ENCODE peak calls at places on chromosomes 13 and 19, in four cellular contexts. One of them, this sample, is unnamed.

GRCh38 chr13:23365652-23366051 is 67.8 kb downstream of the SACS start:
- DNase-seq in AG08396: no peak
- DNase-seq in activated CD4-positive, CD25-positive, alpha-beta regulatory T cell: no peak
- DNase-seq in endothelial cell: no peak
- DNase-seq in this sample: no peak

GRCh38 chr13:39684531-39685137 is 29.2 kb downstream of the COG6 start:
- DNase-seq in AG08396: no peak
- DNase-seq in activated CD4-positive, CD25-positive, alpha-beta regulatory T cell: no peak
- DNase-seq in endothelial cell: no peak
- DNase-seq in this sample: no peak

GRCh38 chr13:45215392-45216077 is 14.7 kb upstream of the KCTD4 start:
- DNase-seq in AG08396: no peak
- DNase-seq in activated CD4-positive, CD25-positive, alpha-beta regulatory T cell: no peak
- DNase-seq in endothelial cell: no peak
- DNase-seq in this sample: no peak

GRCh38 chr13:110445183-110445582 is 116.3 kb downstream of the RAB20 start:
- DNase-seq in AG08396: no peak
- DNase-seq in activated CD4-positive, CD25-positive, alpha-beta regulatory T cell: no peak
- DNase-seq in endothelial cell: no peak
- DNase-seq in this sample: no peak

GRCh38 chr13:33018886-33019285 is 2.7 kb downstream of the KL start:
- DNase-seq in AG08396: no peak
- DNase-seq in activated CD4-positive, CD25-positive, alpha-beta regulatory T cell: no peak
- DNase-seq in endothelial cell: no peak
- DNase-seq in this sample: no peak

GRCh38 chr19:54399189-54399588 is 16.1 kb upstream of the TTYH1 start:
- DNase-seq in AG08396: no peak
- DNase-seq in activated CD4-positive, CD25-positive, alpha-beta regulatory T cell: no peak
- DNase-seq in endothelial cell: no peak
- DNase-seq in this sample: no peak

GRCh38 chr13:44385847-44386246 is 12.2 kb downstream of the SERP2 start:
- DNase-seq in AG08396: no peak
- DNase-seq in activated CD4-positive, CD25-positive, alpha-beta regulatory T cell: no peak
- DNase-seq in endothelial cell: no peak
- DNase-seq in this sample: no peak

GRCh38 chr19:38705197-38706019 is 38.9 kb downstream of the CAPN12 start:
- DNase-seq in AG08396: no peak
- DNase-seq in activated CD4-positive, CD25-positive, alpha-beta regulatory T cell: no peak
- DNase-seq in endothelial cell: no peak
- DNase-seq in this sample: no peak

GRCh38 chr19:45146251-45146650 is 14.5 kb downstream of the NKPD1 start:
- DNase-seq in AG08396: no peak
- DNase-seq in activated CD4-positive, CD25-positive, alpha-beta regulatory T cell: no peak
- DNase-seq in endothelial cell: no peak
- DNase-seq in this sample: no peak

GRCh38 chr19:30492581-30492980 is 120.4 kb downstream of the ZNF536 start:
- DNase-seq in AG08396: no peak
- DNase-seq in activated CD4-positive, CD25-positive, alpha-beta regulatory T cell: no peak
- DNase-seq in endothelial cell: no peak
- DNase-seq in this sample: no peak

GRCh38 chr19:56350416-56351045 is 35.9 kb upstream of the ZSCAN5A start:
- DNase-seq in AG08396: peak; percentile 26
- DNase-seq in activated CD4-positive, CD25-positive, alpha-beta regulatory T cell: peak; percentile 22
- DNase-seq in endothelial cell: peak; percentile 57
- DNase-seq in this sample: no peak

GRCh38 chr19:8144273-8144672 is 5.1 kb downstream of the FBN3 start:
- DNase-seq in AG08396: no peak
- DNase-seq in activated CD4-positive, CD25-positive, alpha-beta regulatory T cell: no peak
- DNase-seq in endothelial cell: no peak
- DNase-seq in this sample: no peak

GRCh38 chr19:5515737-5516136 is 52.0 kb downstream of the TINCR start:
- DNase-seq in AG08396: no peak
- DNase-seq in activated CD4-positive, CD25-positive, alpha-beta regulatory T cell: no peak
- DNase-seq in endothelial cell: no peak
- DNase-seq in this sample: no peak

GRCh38 chr13:87122551-87122950 is 548.6 kb upstream of the SLITRK5 start:
- DNase-seq in AG08396: no peak
- DNase-seq in activated CD4-positive, CD25-positive, alpha-beta regulatory T cell: no peak
- DNase-seq in endothelial cell: no peak
- DNase-seq in this sample: no peak

GRCh38 chr19:50515168-50515561 is 1.5 kb upstream of the ASPDH start:
- DNase-seq in AG08396: no peak
- DNase-seq in activated CD4-positive, CD25-positive, alpha-beta regulatory T cell: no peak
- DNase-seq in endothelial cell: no peak
- DNase-seq in this sample: no peak

GRCh38 chr13:28056426-28056825 is 44.0 kb downstream of the FLT3 start:
- DNase-seq in AG08396: no peak
- DNase-seq in activated CD4-positive, CD25-positive, alpha-beta regulatory T cell: no peak
- DNase-seq in endothelial cell: no peak
- DNase-seq in this sample: no peak

GRCh38 chr13:42047561-42048322 is 706 bp upstream of the DGKH start:
- DNase-seq in AG08396: peak; percentile 66
- DNase-seq in activated CD4-positive, CD25-positive, alpha-beta regulatory T cell: no peak
- DNase-seq in endothelial cell: peak; percentile 53
- DNase-seq in this sample: no peak

This sample was measured in NT2/D1.